ENCODE peak calls at places on chromosomes 4 and X, in six cellular contexts. U is CD8-positive, alpha-beta memory T cell; D is transverse colon; N is mammary epithelial cell; F is AG04450; P is tibial artery. S is an unnamed sample.

GRCh38 chr4:155530290-155530689 is 136.4 kb upstream of the GUCY1A1 start:
- DNase-seq in U (no peak), D (no peak), N (peak; percentile 63), F (no peak), P (no peak), S (no peak)

GRCh38 chr4:26132858-26133257 is 188.0 kb upstream of the RBPJ start:
- DNase-seq in U (no peak), D (no peak), N (no peak), F (no peak), P (no peak), S (no peak)

GRCh38 chrX:131226591-131226990 is 62.5 kb downstream of the IGSF1 start:
- DNase-seq in U (no peak), D (no peak), N (no peak), F (no peak), P (no peak), S (no peak)

GRCh38 chr4:111652986-111653385 is 492.3 kb upstream of the FAM241A start:
- DNase-seq in U (no peak), D (no peak), N (no peak), F (no peak), P (no peak), S (no peak)

GRCh38 chr4:108029321-108029720 is 39.6 kb downstream of the HADH start:
- DNase-seq in U (peak; percentile 64), D (no peak), N (no peak), F (no peak), P (no peak), S (no peak)

GRCh38 chr4:41320278-41320677 is 63.5 kb downstream of the UCHL1 start:
- DNase-seq in U (no peak), D (no peak), N (no peak), F (no peak), P (no peak), S (no peak)

GRCh38 chr4:7236847-7237246 is 44.5 kb downstream of the SORCS2 start:
- DNase-seq in U (no peak), D (no peak), N (no peak), F (no peak), P (no peak), S (no peak)

GRCh38 chr4:153151535-153152452 is 52.4 kb upstream of the TRIM2 start:
- DNase-seq in U (peak; percentile 12), D (peak; percentile 90), N (peak; percentile 19), F (no peak), P (no peak), S (peak; percentile 56)

GRCh38 chr4:57156242-57156990 is 46.2 kb upstream of the IGFBP7 start:
- DNase-seq in U (no peak), D (no peak), N (peak; percentile 57), F (no peak), P (no peak), S (no peak)

GRCh38 chr4:19850909-19851308 is 400.8 kb upstream of the SLIT2 start:
- DNase-seq in U (no peak), D (no peak), N (peak; percentile 27), F (peak; percentile 52), P (no peak), S (no peak)
- H3K9me3 ChIP-seq in U (no peaks in the 10 kb centered on the region), D (no peaks in the 10 kb centered on the region), N (peaks cover 5% of the 10 kb centered on the region), F (no peaks in the 10 kb centered on the region), P (no peaks in the 10 kb centered on the region), S (no peaks in the 10 kb centered on the region)

GRCh38 chrX:47447607-47448006 is 35.4 kb downstream of the ZNF41 start:
- DNase-seq in U (no peak), D (no peak), N (no peak), F (no peak), P (no peak), S (no peak)
- H3K9me3 ChIP-seq in U (peaks cover 21% of the 10 kb centered on the region), D (no peaks in the 10 kb centered on the region), N (peaks cover 48% of the 10 kb centered on the region), F (peaks cover 24% of the 10 kb centered on the region), P (peaks cover 55% of the 10 kb centered on the region), S (peaks cover 13% of the 10 kb centered on the region)

GRCh38 chr4:175103403-175103802 is 185.2 kb downstream of the ADAM29 start:
- DNase-seq in U (no peak), D (no peak), N (no peak), F (no peak), P (no peak), S (no peak)
- H3K9me3 ChIP-seq in U (no peaks in the 10 kb centered on the region), D (peaks cover 13% of the 10 kb centered on the region), N (no peaks in the 10 kb centered on the region), F (peaks cover 1% of the 10 kb centered on the region), P (no peaks in the 10 kb centered on the region), S (no peaks in the 10 kb centered on the region)

GRCh38 chr4:152126233-152126632 is 365.4 kb upstream of the GATB start:
- DNase-seq in U (no peak), D (no peak), N (no peak), F (no peak), P (no peak), S (no peak)

DNA sequence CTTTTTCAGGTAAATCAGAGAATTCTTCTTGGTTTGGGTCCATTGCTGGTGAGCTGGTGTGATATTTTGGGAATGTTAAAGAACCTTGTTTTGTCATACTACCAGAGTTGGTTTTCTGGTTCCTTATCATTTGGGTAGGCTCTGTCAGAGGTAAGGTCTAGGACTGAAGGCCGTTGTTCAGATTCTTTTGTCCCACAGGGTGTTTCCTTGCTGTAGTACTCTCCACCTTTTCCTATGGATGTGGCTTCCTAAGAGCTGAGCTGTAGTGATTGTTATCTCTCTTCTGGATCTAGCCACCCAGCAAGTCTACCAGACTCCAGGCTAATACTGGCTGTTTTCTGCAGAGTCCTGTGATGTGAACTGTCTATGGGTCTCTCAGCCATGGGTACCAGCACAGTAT is 367.5 kb upstream of the GATB start:
- DNase-seq in U (no peak), D (no peak), N (no peak), F (no peak), P (no peak), S (no peak)
- H3K9me3 ChIP-seq in U (no peaks in the 10 kb centered on the region), D (no peaks in the 10 kb centered on the region), N (no peaks in the 10 kb centered on the region), F (no peaks in the 10 kb centered on the region), P (no peaks in the 10 kb centered on the region), S (no peaks in the 10 kb centered on the region)

GRCh38 chrX:69551421-69552009 is 47.4 kb downstream of the NALF2 start:
- DNase-seq in U (no peak), D (no peak), N (no peak), F (no peak), P (no peak), S (no peak)
- H3K9me3 ChIP-seq in U (no peaks in the 10 kb centered on the region), D (no peaks in the 10 kb centered on the region), N (peaks cover 2% of the 10 kb centered on the region), F (no peaks in the 10 kb centered on the region), P (no peaks in the 10 kb centered on the region), S (no peaks in the 10 kb centered on the region)

GRCh38 chrX:56618250-56618649 is 54.8 kb downstream of the UBQLN2 start:
- DNase-seq in U (no peak), D (no peak), N (no peak), F (no peak), P (no peak), S (no peak)
- H3K9me3 ChIP-seq in U (no peaks in the 10 kb centered on the region), D (no peaks in the 10 kb centered on the region), N (no peaks in the 10 kb centered on the region), F (no peaks in the 10 kb centered on the region), P (peaks cover 10% of the 10 kb centered on the region), S (peaks cover 3% of the 10 kb centered on the region)